ENCODE peak calls at places on chromosomes 13 and 19, in ten cellular contexts. F is sigmoid colon, O is astrocyte of the cerebellum, J is A549, Z is astrocyte of the spinal cord, I is Peyer's patch, S is foreskin fibroblast, E is IMR-90, X is AG04450, D is fibroblast of pulmonary artery. P is an unnamed sample.

GRCh38 chr19:3508771-3509535 is 2.8 kb downstream of the FZR1 start:
- DNase-seq in J (no peak), E (peak), X (no peak), I (no peak), F (no peak), S (no peak), D (no peak), O (no peak), Z (peak), P (no peak)

GRCh38 chr13:39767791-39768564 is 112.5 kb downstream of the COG6 start:
- DNase-seq in Z (peak), E (no peak), F (no peak), O (no peak), D (no peak), S (no peak), I (no peak), X (no peak), J (no peak), P (no peak)

GRCh38 chr13:28161370-28161769 is 23.0 kb downstream of the PAN3 start:
- DNase-seq in O (no peak), E (peak), X (no peak), F (no peak), I (peak), S (no peak), D (peak), Z (no peak), J (no peak), P (no peak)

GRCh38 chr19:12783849-12784393 is 7.4 kb upstream of the JUNB start:
- DNase-seq in D (no peak), O (no peak), J (no peak), E (no peak), X (no peak), I (peak), Z (no peak), F (no peak), S (no peak), P (no peak)

GRCh38 chr19:4504297-4504701 is 14.0 kb downstream of the PLIN4 start:
- DNase-seq in Z (no peak), I (no peak), E (no peak), S (no peak), F (peak), X (no peak), O (no peak), J (no peak), D (no peak), P (no peak)

GRCh38 chr19:34269489-34269888 is 15.1 kb downstream of the GARRE1 start:
- DNase-seq in I (peak), J (no peak), Z (no peak), S (no peak), O (no peak), D (no peak), E (no peak), X (no peak), F (no peak), P (no peak)

GRCh38 chr19:54188224-54188871 is 1.0 kb downstream of the MBOAT7 start:
- DNase-seq in S (peak), J (no peak), O (no peak), E (peak), D (peak), Z (peak), F (no peak), X (no peak), I (peak), P (no peak)

GRCh38 chr13:38902551-38902950 is 88.1 kb downstream of the STOML3 start:
- DNase-seq in I (no peak), X (no peak), S (no peak), F (no peak), D (no peak), E (no peak), Z (no peak), O (no peak), J (no peak), P (no peak)

GRCh38 chr19:51552996-51553725 is 17.9 kb upstream of the ZNF175 start:
- DNase-seq in D (peak), O (peak), E (peak), S (peak), I (peak), X (peak), F (no peak), Z (peak), J (peak), P (no peak)

GRCh38 chr19:50050406-50051223 is 24.8 kb downstream of the ZNF473 start:
- DNase-seq in I (peak), O (no peak), F (peak), X (peak), J (peak), Z (peak), S (peak), E (peak), D (peak), P (peak)

GRCh38 chr13:48919750-48920149 is 56.0 kb upstream of the FNDC3A start:
- DNase-seq in O (no peak), S (no peak), X (no peak), J (no peak), D (no peak), Z (no peak), I (no peak), F (no peak), E (no peak), P (no peak)

GRCh38 chr13:36395280-36395679 is 37.0 kb upstream of the CCNA1 start:
- DNase-seq in Z (peak), F (no peak), D (peak), S (peak), E (peak), J (peak), X (peak), I (no peak), O (peak), P (no peak)
- TF ChIP-seq CTCF in Z (peak), F (peak), D (peak), S (peak), E (peak), J (peak), X (peak), I (peak), O (peak), P (peak)

DNA sequence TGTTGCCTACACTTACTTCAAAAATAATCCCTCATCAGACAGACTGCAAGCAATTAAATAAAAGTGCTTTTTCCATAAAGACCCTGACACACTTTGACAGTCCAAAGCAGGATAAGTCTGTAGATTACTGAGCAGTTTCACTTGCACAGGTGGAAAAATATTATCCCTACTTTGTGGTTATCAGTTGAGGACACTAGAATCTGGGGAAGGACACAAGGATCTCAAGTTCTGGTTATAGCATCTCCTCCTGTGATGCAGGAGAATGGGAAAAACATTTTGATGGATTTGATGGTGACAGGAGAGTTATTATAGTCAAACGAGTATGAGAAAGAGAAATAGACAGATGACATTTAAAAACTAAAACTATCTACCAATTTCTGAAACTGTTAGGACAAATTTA is 122.9 kb upstream of the PCDH9 start:
- DNase-seq in Z (no peak), S (no peak), F (no peak), O (no peak), E (no peak), D (no peak), X (no peak), J (no peak), I (no peak), P (no peak)
- H3K4me3 ChIP-seq in Z (no peak), S (no peak), F (no peak), O (no peak), E (no peak), D (no peak), X (no peak), J (no peak), I (no peak), P (no peak)

GRCh38 chr13:110138009-110138699 is 168.8 kb downstream of the COL4A1 start:
- DNase-seq in J (peak), O (no peak), F (peak), X (no peak), E (peak), D (peak), I (peak), Z (peak), S (peak), P (peak)

GRCh38 chr13:110135977-110136597 is 170.9 kb downstream of the COL4A1 start:
- DNase-seq in J (no peak), Z (no peak), F (no peak), O (no peak), X (no peak), I (no peak), D (no peak), S (no peak), E (no peak), P (no peak)

GRCh38 chr13:110136660-110137585 is 170.0 kb downstream of the COL4A1 start:
- DNase-seq in F (no peak), X (no peak), E (no peak), D (no peak), O (no peak), I (no peak), J (no peak), S (no peak), Z (no peak), P (no peak)

GRCh38 chr13:110138700-110139036 is 168.3 kb downstream of the COL4A1 start:
- DNase-seq in Z (no peak), J (peak), E (no peak), I (no peak), O (no peak), F (no peak), D (no peak), S (no peak), X (no peak), P (no peak)

GRCh38 chr13:110137677-110138008 is 169.3 kb downstream of the COL4A1 start:
- DNase-seq in I (no peak), E (no peak), S (no peak), X (no peak), O (no peak), Z (no peak), J (peak), F (no peak), D (no peak), P (no peak)
- TF ChIP-seq CTCF in I (no peak), E (peak), S (peak), X (peak), O (peak), Z (peak), J (peak), F (peak), D (peak), P (peak)

GRCh38 chr19:8832132-8833021 is at the start of the genes MBD3L1 and ZNF558:
- DNase-seq in I (peak), S (peak), D (peak), E (peak), O (peak), F (peak), Z (peak), X (peak), J (peak), P (peak)
- H3K4me3 ChIP-seq in I (peak), S (peak), D (peak), E (peak), O (peak), F (peak), Z (peak), X (peak), J (peak), P (peak)

P was measured in epithelial cell of proximal tubule.